ENCODE peak calls at places on chromosomes 13 and 19, in eight cellular contexts. H is tibial nerve, V is AG04449, P is astrocyte, J is left lung, I is ovary, Q is HFFc6, L is choroid plexus epithelial cell. F is an unnamed sample.

GRCh38 chr13:106534844-106535551 is 464 bp downstream of the EFNB2 start:
- DNase-seq in H (no peak), V (no peak), P (peak; percentile 35), J (peak; percentile 90), I (peak; percentile 41), Q (no peak), L (peak; percentile 42), F (no peak)

GRCh38 chr13:27573265-27573664 is 47.1 kb downstream of the LNX2 start:
- DNase-seq in H (no peak), V (no peak), P (peak; percentile 27), J (no peak), I (no peak), Q (peak; percentile 59), L (peak; percentile 65), F (no peak)

GRCh38 chr19:58395979-58396627 is 647 bp downstream of the RNF225 start:
- DNase-seq in H (no peak), V (no peak), P (no peak), J (no peak), I (no peak), Q (no peak), L (peak; percentile 17), F (no peak)

GRCh38 chr19:52028027-52028779 is at the start of gene ZNF614:
- DNase-seq in H (peak; percentile 73), V (peak; percentile 19), P (peak; percentile 83), J (peak; percentile 96), I (peak; percentile 89), Q (peak; percentile 88), L (peak; percentile 84), F (peak; percentile 87)

GRCh38 chr19:48963371-48964204 is 1.5 kb upstream of the FTL start:
- DNase-seq in H (peak; percentile 72), V (no peak), P (peak; percentile 51), J (peak; percentile 95), I (peak; percentile 83), Q (peak; percentile 52), L (peak; percentile 70), F (peak; percentile 77)

GRCh38 chr19:1135454-1135853 is 31.7 kb downstream of the GPX4 start:
- DNase-seq in H (no peak), V (no peak), P (no peak), J (no peak), I (no peak), Q (no peak), L (no peak), F (no peak)

GRCh38 chr13:73131247-73131646 is 72.4 kb downstream of the KLF5 start:
- DNase-seq in H (no peak), V (no peak), P (no peak), J (no peak), I (no peak), Q (no peak), L (no peak), F (no peak)

GRCh38 chr13:113776231-113777125 is 17.5 kb downstream of the TMEM255B start:
- DNase-seq in H (no peak), V (no peak), P (no peak), J (no peak), I (no peak), Q (no peak), L (no peak), F (no peak)

GRCh38 chr13:111122056-111122455 is 6.9 kb downstream of the ARHGEF7 start:
- DNase-seq in H (no peak), V (no peak), P (no peak), J (no peak), I (no peak), Q (no peak), L (peak; percentile 22), F (no peak)

GRCh38 chr19:41882568-41883462 is at the start of gene ARHGEF1:
- DNase-seq in H (no peak), V (no peak), P (no peak), J (peak; percentile 96), I (peak; percentile 66), Q (no peak), L (no peak), F (peak; percentile 64)

GRCh38 chr19:3135961-3136683 is at the start of gene GNA15:
- DNase-seq in H (no peak), V (no peak), P (no peak), J (peak; percentile 90), I (no peak), Q (no peak), L (no peak), F (peak; percentile 79)

GRCh38 chr13:109700176-109700575 is 86.2 kb downstream of the IRS2 start:
- DNase-seq in H (peak; percentile 48), V (no peak), P (peak; percentile 68), J (no peak), I (peak; percentile 67), Q (no peak), L (peak; percentile 94), F (no peak)

GRCh38 chr13:100301418-100301817 is 212.5 kb downstream of the PCCA start:
- DNase-seq in H (no peak), V (no peak), P (no peak), J (no peak), I (no peak), Q (no peak), L (no peak), F (no peak)

GRCh38 chr13:33138441-33138840 is 122.2 kb downstream of the KL start:
- DNase-seq in H (no peak), V (no peak), P (no peak), J (no peak), I (no peak), Q (no peak), L (no peak), F (no peak)

GRCh38 chr19:36378625-36379509 is at the start of gene ZFP14:
- DNase-seq in H (peak; percentile 83), V (peak; percentile 38), P (peak; percentile 87), J (peak; percentile 96), I (peak; percentile 93), Q (peak; percentile 86), L (peak; percentile 95), F (peak; percentile 90)
- TF ChIP-seq CTCF in H (peak; percentile 13), V (peak; percentile 26), P (peak; percentile 14), J (no peak), I (no peak), Q (peak; percentile 38), L (peak; percentile 52), F (no peak)

DNA sequence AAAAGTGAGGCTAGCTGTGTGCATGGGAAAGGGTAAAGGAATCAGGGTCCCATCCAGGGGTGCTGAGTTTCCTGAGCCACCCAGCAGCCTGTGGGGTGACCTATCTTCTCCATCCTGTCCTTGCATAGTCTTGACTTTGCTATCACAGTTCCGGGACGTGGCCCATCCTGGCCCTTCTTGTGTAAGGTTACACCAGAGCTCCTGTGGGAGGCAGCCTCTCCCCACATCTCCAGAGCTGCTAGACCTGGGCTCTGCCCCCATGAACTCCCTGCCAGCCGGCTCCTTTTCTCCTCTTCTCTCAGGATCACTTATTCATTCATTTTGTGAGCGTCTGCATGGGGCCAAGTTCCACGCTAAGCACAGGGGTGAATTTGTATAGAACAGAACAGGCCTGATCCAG is 238.9 kb downstream of the TSHZ3 start:
- DNase-seq in H (no peak), V (no peak), P (peak; percentile 18), J (no peak), I (peak; percentile 25), Q (peak; percentile 26), L (peak; percentile 63), F (no peak)
- TF ChIP-seq CTCF in H (no peak), V (peak; percentile 54), P (no peak), J (no peak), I (no peak), Q (peak; percentile 61), L (peak; percentile 58), F (no peak)

GRCh38 chr19:38143847-38144246 is 80.2 kb downstream of the DPF1 start:
- DNase-seq in H (no peak), V (no peak), P (no peak), J (no peak), I (no peak), Q (no peak), L (no peak), F (no peak)
- TF ChIP-seq CTCF in H (no peak), V (peak; percentile 10), P (no peak), J (no peak), I (no peak), Q (peak; percentile 49), L (peak; percentile 43), F (no peak)

DNA sequence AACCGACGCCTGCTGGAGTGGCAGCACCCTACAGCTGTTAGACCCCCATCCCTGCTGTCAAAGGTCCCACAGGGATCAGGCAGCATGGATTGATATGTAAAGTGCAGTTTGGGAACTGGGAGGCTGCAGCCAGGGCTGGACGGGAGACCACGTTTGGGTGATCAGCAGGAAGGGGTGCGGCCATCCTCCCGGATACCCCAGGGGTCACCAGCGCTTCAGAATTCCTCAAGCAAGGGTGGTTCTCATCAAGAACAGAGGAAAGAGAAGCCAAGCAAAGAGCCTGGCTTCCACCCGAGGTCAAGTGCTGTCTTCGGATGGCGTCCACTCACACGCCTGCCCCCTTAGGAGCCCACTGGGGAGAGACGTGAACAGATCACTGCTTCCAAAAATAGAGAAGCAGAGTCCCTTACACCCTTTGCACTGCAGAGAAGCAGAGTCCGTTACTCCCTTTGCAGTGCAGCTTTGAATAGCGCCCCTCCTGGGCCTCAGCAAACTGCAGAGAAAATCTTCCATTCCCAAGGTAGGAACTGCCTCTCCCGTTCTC is 35.5 kb downstream of the DHRS12 start:
- DNase-seq in H (no peak), V (no peak), P (no peak), J (no peak), I (no peak), Q (no peak), L (no peak), F (no peak)
- TF ChIP-seq CTCF in H (no peak), V (no peak), P (peak; percentile 8), J (no peak), I (no peak), Q (no peak), L (peak; percentile 39), F (no peak)

DNA sequence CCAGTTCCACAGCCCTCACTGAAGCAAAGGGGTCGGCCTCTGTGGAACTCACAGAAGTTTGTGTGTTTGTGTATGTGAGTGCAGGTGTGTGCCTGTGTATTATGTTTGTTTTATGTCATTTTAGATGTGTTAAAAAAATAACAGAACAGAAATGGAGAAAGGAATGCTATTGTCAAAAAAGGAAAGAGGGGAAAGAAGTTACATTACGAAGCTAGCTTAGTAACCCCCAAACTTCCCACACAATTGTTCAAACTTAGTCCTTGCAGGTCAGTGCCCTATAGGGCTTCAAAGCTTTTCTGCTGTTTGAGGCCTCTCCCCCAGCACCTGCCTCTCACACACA is 1505.6 kb upstream of the SLC10A2 start:
- DNase-seq in H (no peak), V (no peak), P (no peak), J (no peak), I (no peak), Q (no peak), L (no peak), F (no peak)
- TF ChIP-seq CTCF in H (no peak), V (no peak), P (no peak), J (no peak), I (no peak), Q (peak; percentile 3), L (no peak), F (no peak)

DNA sequence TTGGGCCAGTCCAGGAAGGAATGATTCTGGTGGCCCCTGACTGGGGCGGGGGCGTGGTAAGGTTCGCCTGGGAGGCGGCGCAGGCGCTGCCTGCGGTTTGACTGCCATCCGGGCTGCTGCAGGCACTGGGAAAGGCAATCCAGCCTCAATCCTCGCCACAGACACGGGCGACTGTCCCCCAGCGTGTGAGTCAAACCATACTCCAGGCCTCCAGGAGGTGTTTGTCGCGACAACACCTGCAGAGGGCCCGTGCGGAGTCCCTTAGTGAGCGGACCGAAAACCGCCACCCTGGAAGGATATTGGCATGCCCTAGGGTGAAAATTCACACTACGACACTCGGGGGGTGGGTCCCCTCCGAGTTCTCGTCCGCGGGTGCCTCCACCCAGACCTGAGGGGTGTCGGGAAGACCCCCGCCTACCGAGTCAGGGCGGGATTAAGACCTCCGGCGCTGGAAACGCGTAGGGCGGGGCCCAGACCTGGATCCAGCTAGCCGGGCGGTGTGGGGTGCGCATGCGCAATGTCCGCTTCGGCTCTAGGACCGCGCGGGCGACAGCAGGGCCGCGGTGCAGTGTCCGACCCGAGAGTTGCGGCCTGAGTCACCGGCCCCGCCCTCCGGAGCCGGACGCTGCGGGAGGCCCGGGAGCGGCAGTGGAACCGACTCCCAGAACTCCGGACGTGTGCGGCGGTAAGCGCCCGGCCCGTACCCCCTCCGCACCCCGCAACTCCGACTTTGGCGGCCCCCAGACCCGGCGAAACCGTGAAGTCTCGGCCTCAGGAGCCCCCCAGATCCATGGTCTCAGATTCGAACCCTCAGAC is at the start of gene CAPNS1:
- DNase-seq in H (peak; percentile 87), V (peak; percentile 52), P (peak; percentile 79), J (peak; percentile 100), I (peak; percentile 98), Q (peak; percentile 94), L (peak; percentile 97), F (peak; percentile 93)
- TF ChIP-seq CTCF in H (no peak), V (no peak), P (no peak), J (no peak), I (no peak), Q (no peak), L (no peak), F (no peak)